ENCODE peak calls at places on chromosomes 1 and 21, in seven cellular contexts. R is cardiac fibroblast, D is K562, E is MM.1S, T is epithelial cell of esophagus, X is dorsolateral prefrontal cortex, P is fibroblast of the aortic adventitia. A is an unnamed sample.

GRCh38 chr1:4027492-4028138 is 127.5 kb upstream of the C1orf174 start:
- DNase-seq in R (no peak), D (no peak), E (peak; percentile 41), T (no peak), X (no peak), P (no peak), A (peak; percentile 75)

GRCh38 chr1:117237701-117238413 is 27.1 kb upstream of the VTCN1 start:
- DNase-seq in R (peak; percentile 60), D (no peak), E (no peak), T (peak; percentile 63), X (no peak), P (peak; percentile 49), A (no peak)

GRCh38 chr1:203450016-203450415 is 25.6 kb upstream of the PRELP start:
- DNase-seq in R (no peak), D (no peak), E (no peak), T (no peak), X (no peak), P (no peak), A (no peak)

GRCh38 chr1:166017395-166017794 is 149.4 kb downstream of the FAM78B start:
- DNase-seq in R (no peak), D (peak; percentile 51), E (no peak), T (no peak), X (no peak), P (no peak), A (peak; percentile 9)

GRCh38 chr1:170530972-170531757 is 801 bp upstream of the GORAB start:
- DNase-seq in R (peak; percentile 14), D (peak; percentile 33), E (no peak), T (no peak), X (no peak), P (peak; percentile 56), A (peak; percentile 8)

GRCh38 chr1:206690516-206690915 is 5.8 kb downstream of the MAPKAPK2 start:
- DNase-seq in R (no peak), D (no peak), E (no peak), T (no peak), X (no peak), P (no peak), A (no peak)

GRCh38 chr1:69755647-69756046 is 187.9 kb downstream of the LRRC7 start:
- DNase-seq in R (no peak), D (no peak), E (no peak), T (no peak), X (no peak), P (no peak), A (no peak)

GRCh38 chr1:39132505-39133339 is 71.8 kb upstream of the MACF1 start:
- DNase-seq in R (peak; percentile 79), D (peak; percentile 48), E (no peak), T (peak; percentile 95), X (no peak), P (peak; percentile 51), A (no peak)

GRCh38 chr1:39701092-39701460 is 9.8 kb upstream of the HPCAL4 start:
- DNase-seq in R (peak; percentile 93), D (no peak), E (no peak), T (no peak), X (no peak), P (peak; percentile 82), A (no peak)

GRCh38 chr1:8167936-8168335 is 141.8 kb upstream of the ERRFI1 start:
- DNase-seq in R (no peak), D (no peak), E (no peak), T (no peak), X (no peak), P (no peak), A (peak; percentile 39)

GRCh38 chr1:29593601-29594382 is 357.5 kb downstream of the PTPRU start:
- DNase-seq in R (no peak), D (no peak), E (no peak), T (peak; percentile 44), X (no peak), P (no peak), A (no peak)

GRCh38 chr1:206112600-206113301 is 4.4 kb downstream of the AVPR1B start:
- DNase-seq in R (no peak), D (no peak), E (no peak), T (no peak), X (no peak), P (no peak), A (no peak)

GRCh38 chr21:45950740-45951515 is 30.6 kb upstream of the COL6A1 start:
- DNase-seq in R (peak; percentile 81), D (no peak), E (no peak), T (no peak), X (no peak), P (peak; percentile 59), A (no peak)

GRCh38 chr1:115134850-115135484 is 45.7 kb upstream of the TSPAN2 start:
- DNase-seq in R (peak; percentile 76), D (no peak), E (no peak), T (peak; percentile 94), X (no peak), P (peak; percentile 90), A (no peak)

GRCh38 chr1:192939440-192939839 is 119.7 kb downstream of the UCHL5 start:
- DNase-seq in R (no peak), D (peak; percentile 14), E (no peak), T (no peak), X (no peak), P (no peak), A (no peak)

DNA sequence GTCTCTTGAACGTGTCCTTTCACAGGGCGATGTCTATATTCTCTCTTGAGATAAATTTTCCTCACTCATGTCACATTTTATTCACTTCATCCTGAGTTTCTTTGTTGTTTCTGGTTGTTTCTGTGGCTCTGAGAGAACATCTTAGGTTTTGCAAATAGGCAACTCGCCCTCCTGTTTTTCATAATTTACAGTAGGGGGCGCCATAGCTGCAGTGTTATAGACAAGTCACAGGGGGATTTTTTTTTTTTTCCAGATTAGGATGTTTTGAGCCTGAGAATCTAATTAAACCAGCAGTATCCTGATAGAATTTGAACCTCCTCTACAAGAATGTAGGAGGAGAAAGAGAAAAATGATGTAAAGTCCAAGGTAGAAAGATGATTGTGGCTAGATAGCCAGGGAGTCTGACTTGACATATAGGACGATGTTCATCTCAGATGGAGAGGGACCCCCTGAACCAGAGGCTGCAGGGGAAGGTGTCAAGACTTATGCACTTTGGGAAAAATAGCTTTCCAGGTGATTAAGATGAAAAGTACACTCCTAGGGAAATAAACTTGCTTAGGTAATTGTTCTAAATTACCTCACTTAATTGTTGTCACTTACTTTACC is 76.3 kb downstream of the ZP4 start:
- DNase-seq in R (peak; percentile 20), D (peak; percentile 12), E (no peak), T (peak; percentile 30), X (no peak), P (peak; percentile 0), A (peak; percentile 18)
- TF ChIP-seq CTCF in R (peak; percentile 29), D (peak; percentile 41), E (peak; percentile 66), T (peak; percentile 41), X (peak; percentile 54), P (peak; percentile 21), A (peak; percentile 49)

GRCh38 chr1:87064309-87064708 is 149.9 kb downstream of the HS2ST1 start:
- DNase-seq in R (no peak), D (no peak), E (no peak), T (no peak), X (no peak), P (no peak), A (no peak)
- H3K4me3 ChIP-seq in R (no peak overlapping the region), D (no peak overlapping the region), E (no peak overlapping the region), T (no peak overlapping the region), X (no peak overlapping the region), P (no peak overlapping the region), A (no peak overlapping the region)

GRCh38 chr21:44437696-44438431 is 17.4 kb upstream of the LRRC3 start:
- DNase-seq in R (no peak), D (no peak), E (no peak), T (no peak), X (peak; percentile 29), P (no peak), A (no peak)
- TF ChIP-seq CTCF in R (no peak), D (no peak), E (no peak), T (no peak), X (no peak), P (no peak), A (no peak)

GRCh38 chr1:12080773-12081556 is 17.9 kb downstream of the TNFRSF8 start:
- DNase-seq in R (no peak), D (no peak), E (no peak), T (no peak), X (no peak), P (no peak), A (no peak)
- H3K4me3 ChIP-seq in R (no peak overlapping the region), D (no peak overlapping the region), E (no peak overlapping the region), T (no peak overlapping the region), X (no peak overlapping the region), P (no peak overlapping the region), A (no peak overlapping the region)

A was measured in GM12865.